ENCODE peak calls at places on chromosomes 16 and 17, in nine cellular contexts. One of them, this sample, is unnamed.

GRCh38 chr17:76383645-76384221 is 676 bp upstream of the SPHK1 start:
- DNase-seq in ascending aorta: peak
- DNase-seq in NCI-H345: peak
- DNase-seq in neural progenitor cell: peak
- DNase-seq in anterior cingulate cortex: no peak
- DNase-seq in stimulated activated CD8-positive, alpha-beta memory T cell treated with anti-CD3 and anti-CD28 coated beads, Interleukin-4, amount 100 ng/mL, for 48 hours: peak
- DNase-seq in NCI-H1930: no peak
- DNase-seq in cerebellar cortex: no peak
- DNase-seq in NCI-H69: peak
- DNase-seq in this sample: no peak

GRCh38 chr16:81198635-81199034 is 39.9 kb upstream of the BCO1 start:
- DNase-seq in ascending aorta: no peak
- DNase-seq in NCI-H345: no peak
- DNase-seq in neural progenitor cell: no peak
- DNase-seq in anterior cingulate cortex: no peak
- DNase-seq in stimulated activated CD8-positive, alpha-beta memory T cell treated with anti-CD3 and anti-CD28 coated beads, Interleukin-4, amount 100 ng/mL, for 48 hours: no peak
- DNase-seq in NCI-H1930: no peak
- DNase-seq in cerebellar cortex: peak
- DNase-seq in NCI-H69: no peak
- DNase-seq in this sample: peak

GRCh38 chr17:51813166-51813783 is 345.2 kb downstream of the CA10 start:
- DNase-seq in ascending aorta: no peak
- DNase-seq in NCI-H345: no peak
- DNase-seq in neural progenitor cell: no peak
- DNase-seq in anterior cingulate cortex: no peak
- DNase-seq in stimulated activated CD8-positive, alpha-beta memory T cell treated with anti-CD3 and anti-CD28 coated beads, Interleukin-4, amount 100 ng/mL, for 48 hours: no peak
- DNase-seq in NCI-H1930: no peak
- DNase-seq in cerebellar cortex: peak
- DNase-seq in NCI-H69: peak
- DNase-seq in this sample: no peak

GRCh38 chr17:10757067-10757466 is 27.2 kb upstream of the TMEM220 start:
- DNase-seq in ascending aorta: no peak
- DNase-seq in NCI-H345: no peak
- DNase-seq in neural progenitor cell: no peak
- DNase-seq in anterior cingulate cortex: no peak
- DNase-seq in stimulated activated CD8-positive, alpha-beta memory T cell treated with anti-CD3 and anti-CD28 coated beads, Interleukin-4, amount 100 ng/mL, for 48 hours: no peak
- DNase-seq in NCI-H1930: no peak
- DNase-seq in cerebellar cortex: no peak
- DNase-seq in NCI-H69: no peak
- DNase-seq in this sample: no peak

GRCh38 chr17:19723967-19724366 is 7.6 kb upstream of the SLC47A2 start:
- DNase-seq in ascending aorta: peak
- DNase-seq in NCI-H345: peak
- DNase-seq in neural progenitor cell: no peak
- DNase-seq in anterior cingulate cortex: no peak
- DNase-seq in stimulated activated CD8-positive, alpha-beta memory T cell treated with anti-CD3 and anti-CD28 coated beads, Interleukin-4, amount 100 ng/mL, for 48 hours: no peak
- DNase-seq in NCI-H1930: no peak
- DNase-seq in cerebellar cortex: no peak
- DNase-seq in NCI-H69: peak
- DNase-seq in this sample: no peak

GRCh38 chr17:2709173-2709661 is 2.3 kb downstream of the CLUH start:
- DNase-seq in ascending aorta: no peak
- DNase-seq in NCI-H345: no peak
- DNase-seq in neural progenitor cell: no peak
- DNase-seq in anterior cingulate cortex: no peak
- DNase-seq in stimulated activated CD8-positive, alpha-beta memory T cell treated with anti-CD3 and anti-CD28 coated beads, Interleukin-4, amount 100 ng/mL, for 48 hours: no peak
- DNase-seq in NCI-H1930: no peak
- DNase-seq in cerebellar cortex: no peak
- DNase-seq in NCI-H69: no peak
- DNase-seq in this sample: no peak

GRCh38 chr17:80660527-80661198 is 116.0 kb downstream of the RPTOR start:
- DNase-seq in ascending aorta: no peak
- DNase-seq in NCI-H345: no peak
- DNase-seq in neural progenitor cell: no peak
- DNase-seq in anterior cingulate cortex: no peak
- DNase-seq in stimulated activated CD8-positive, alpha-beta memory T cell treated with anti-CD3 and anti-CD28 coated beads, Interleukin-4, amount 100 ng/mL, for 48 hours: no peak
- DNase-seq in NCI-H1930: no peak
- DNase-seq in cerebellar cortex: no peak
- DNase-seq in NCI-H69: no peak
- DNase-seq in this sample: no peak

GRCh38 chr17:40311575-40311974 is 2.6 kb downstream of the RARA start:
- DNase-seq in ascending aorta: peak
- DNase-seq in NCI-H345: peak
- DNase-seq in neural progenitor cell: no peak
- DNase-seq in anterior cingulate cortex: no peak
- DNase-seq in stimulated activated CD8-positive, alpha-beta memory T cell treated with anti-CD3 and anti-CD28 coated beads, Interleukin-4, amount 100 ng/mL, for 48 hours: peak
- DNase-seq in NCI-H1930: no peak
- DNase-seq in cerebellar cortex: peak
- DNase-seq in NCI-H69: peak
- DNase-seq in this sample: no peak

GRCh38 chr17:73782641-73783381 is 138.6 kb upstream of the SDK2 start:
- DNase-seq in ascending aorta: no peak
- DNase-seq in NCI-H345: no peak
- DNase-seq in neural progenitor cell: peak
- DNase-seq in anterior cingulate cortex: no peak
- DNase-seq in stimulated activated CD8-positive, alpha-beta memory T cell treated with anti-CD3 and anti-CD28 coated beads, Interleukin-4, amount 100 ng/mL, for 48 hours: no peak
- DNase-seq in NCI-H1930: no peak
- DNase-seq in cerebellar cortex: no peak
- DNase-seq in NCI-H69: peak
- DNase-seq in this sample: no peak

GRCh38 chr17:21241564-21241963 is 11.6 kb downstream of the NATD1 start:
- DNase-seq in ascending aorta: no peak
- DNase-seq in NCI-H345: no peak
- DNase-seq in neural progenitor cell: no peak
- DNase-seq in anterior cingulate cortex: no peak
- DNase-seq in stimulated activated CD8-positive, alpha-beta memory T cell treated with anti-CD3 and anti-CD28 coated beads, Interleukin-4, amount 100 ng/mL, for 48 hours: no peak
- DNase-seq in NCI-H1930: no peak
- DNase-seq in cerebellar cortex: no peak
- DNase-seq in NCI-H69: no peak
- DNase-seq in this sample: no peak

GRCh38 chr16:25838724-25839186 is 147.0 kb downstream of the HS3ST4 start:
- DNase-seq in ascending aorta: no peak
- DNase-seq in NCI-H345: peak
- DNase-seq in neural progenitor cell: peak
- DNase-seq in anterior cingulate cortex: peak
- DNase-seq in stimulated activated CD8-positive, alpha-beta memory T cell treated with anti-CD3 and anti-CD28 coated beads, Interleukin-4, amount 100 ng/mL, for 48 hours: peak
- DNase-seq in NCI-H1930: peak
- DNase-seq in cerebellar cortex: peak
- DNase-seq in NCI-H69: peak
- DNase-seq in this sample: peak

GRCh38 chr16:84471966-84472365 is 32.5 kb downstream of the MEAK7 start:
- DNase-seq in ascending aorta: no peak
- DNase-seq in NCI-H345: no peak
- DNase-seq in neural progenitor cell: no peak
- DNase-seq in anterior cingulate cortex: no peak
- DNase-seq in stimulated activated CD8-positive, alpha-beta memory T cell treated with anti-CD3 and anti-CD28 coated beads, Interleukin-4, amount 100 ng/mL, for 48 hours: no peak
- DNase-seq in NCI-H1930: no peak
- DNase-seq in cerebellar cortex: no peak
- DNase-seq in NCI-H69: no peak
- DNase-seq in this sample: no peak

GRCh38 chr16:3190949-3191353 is 2.9 kb downstream of the OR1F1 start:
- DNase-seq in ascending aorta: no peak
- DNase-seq in NCI-H345: no peak
- DNase-seq in neural progenitor cell: peak
- DNase-seq in anterior cingulate cortex: no peak
- DNase-seq in stimulated activated CD8-positive, alpha-beta memory T cell treated with anti-CD3 and anti-CD28 coated beads, Interleukin-4, amount 100 ng/mL, for 48 hours: no peak
- DNase-seq in NCI-H1930: no peak
- DNase-seq in cerebellar cortex: no peak
- DNase-seq in NCI-H69: peak
- DNase-seq in this sample: no peak

GRCh38 chr17:82600731-82601446 is 47.4 kb downstream of the WDR45B start:
- DNase-seq in ascending aorta: no peak
- DNase-seq in NCI-H345: no peak
- DNase-seq in neural progenitor cell: no peak
- DNase-seq in anterior cingulate cortex: no peak
- DNase-seq in stimulated activated CD8-positive, alpha-beta memory T cell treated with anti-CD3 and anti-CD28 coated beads, Interleukin-4, amount 100 ng/mL, for 48 hours: no peak
- DNase-seq in NCI-H1930: no peak
- DNase-seq in cerebellar cortex: no peak
- DNase-seq in NCI-H69: no peak
- DNase-seq in this sample: no peak

GRCh38 chr17:32558997-32559650 is 72.3 kb downstream of the CDK5R1 start:
- DNase-seq in ascending aorta: no peak
- DNase-seq in NCI-H345: no peak
- DNase-seq in neural progenitor cell: no peak
- DNase-seq in anterior cingulate cortex: no peak
- DNase-seq in stimulated activated CD8-positive, alpha-beta memory T cell treated with anti-CD3 and anti-CD28 coated beads, Interleukin-4, amount 100 ng/mL, for 48 hours: no peak
- DNase-seq in NCI-H1930: no peak
- DNase-seq in cerebellar cortex: no peak
- DNase-seq in NCI-H69: no peak
- DNase-seq in this sample: no peak

GRCh38 chr17:79020631-79021301 is 3.2 kb upstream of the C1QTNF1 start:
- DNase-seq in ascending aorta: peak
- DNase-seq in NCI-H345: no peak
- DNase-seq in neural progenitor cell: no peak
- DNase-seq in anterior cingulate cortex: no peak
- DNase-seq in stimulated activated CD8-positive, alpha-beta memory T cell treated with anti-CD3 and anti-CD28 coated beads, Interleukin-4, amount 100 ng/mL, for 48 hours: no peak
- DNase-seq in NCI-H1930: no peak
- DNase-seq in cerebellar cortex: no peak
- DNase-seq in NCI-H69: no peak
- DNase-seq in this sample: no peak

GRCh38 chr16:58198739-58199411 is 969 bp upstream of the CSNK2A2 start:
- DNase-seq in ascending aorta: no peak
- DNase-seq in NCI-H345: no peak
- DNase-seq in neural progenitor cell: no peak
- DNase-seq in anterior cingulate cortex: no peak
- DNase-seq in stimulated activated CD8-positive, alpha-beta memory T cell treated with anti-CD3 and anti-CD28 coated beads, Interleukin-4, amount 100 ng/mL, for 48 hours: no peak
- DNase-seq in NCI-H1930: no peak
- DNase-seq in cerebellar cortex: peak
- DNase-seq in NCI-H69: no peak
- DNase-seq in this sample: no peak

GRCh38 chr16:10581507-10581906 is 1.1 kb upstream of the EMP2 start:
- DNase-seq in ascending aorta: no peak
- DNase-seq in NCI-H345: no peak
- DNase-seq in neural progenitor cell: no peak
- DNase-seq in anterior cingulate cortex: no peak
- DNase-seq in stimulated activated CD8-positive, alpha-beta memory T cell treated with anti-CD3 and anti-CD28 coated beads, Interleukin-4, amount 100 ng/mL, for 48 hours: no peak
- DNase-seq in NCI-H1930: no peak
- DNase-seq in cerebellar cortex: no peak
- DNase-seq in NCI-H69: no peak
- DNase-seq in this sample: no peak

GRCh38 chr16:58176608-58177346 is 21.1 kb downstream of the CSNK2A2 start:
- DNase-seq in ascending aorta: no peak
- DNase-seq in NCI-H345: no peak
- DNase-seq in neural progenitor cell: no peak
- DNase-seq in anterior cingulate cortex: no peak
- DNase-seq in stimulated activated CD8-positive, alpha-beta memory T cell treated with anti-CD3 and anti-CD28 coated beads, Interleukin-4, amount 100 ng/mL, for 48 hours: no peak
- DNase-seq in NCI-H1930: no peak
- DNase-seq in cerebellar cortex: no peak
- DNase-seq in NCI-H69: no peak
- DNase-seq in this sample: no peak

GRCh38 chr16:54236761-54237160 is 49.8 kb downstream of the IRX3 start:
- DNase-seq in ascending aorta: no peak
- DNase-seq in NCI-H345: no peak
- DNase-seq in neural progenitor cell: no peak
- DNase-seq in anterior cingulate cortex: no peak
- DNase-seq in stimulated activated CD8-positive, alpha-beta memory T cell treated with anti-CD3 and anti-CD28 coated beads, Interleukin-4, amount 100 ng/mL, for 48 hours: no peak
- DNase-seq in NCI-H1930: no peak
- DNase-seq in cerebellar cortex: no peak
- DNase-seq in NCI-H69: no peak
- DNase-seq in this sample: no peak

GRCh38 chr17:43118679-43119615 is 6.2 kb downstream of the BRCA1 start:
- DNase-seq in ascending aorta: no peak
- DNase-seq in NCI-H345: no peak
- DNase-seq in neural progenitor cell: no peak
- DNase-seq in anterior cingulate cortex: no peak
- DNase-seq in stimulated activated CD8-positive, alpha-beta memory T cell treated with anti-CD3 and anti-CD28 coated beads, Interleukin-4, amount 100 ng/mL, for 48 hours: no peak
- DNase-seq in NCI-H1930: no peak
- DNase-seq in cerebellar cortex: no peak
- DNase-seq in NCI-H69: no peak
- DNase-seq in this sample: no peak

GRCh38 chr17:82399030-82399429 is 19.1 kb upstream of the HEXD start:
- DNase-seq in ascending aorta: peak
- DNase-seq in NCI-H345: no peak
- DNase-seq in neural progenitor cell: no peak
- DNase-seq in anterior cingulate cortex: peak
- DNase-seq in stimulated activated CD8-positive, alpha-beta memory T cell treated with anti-CD3 and anti-CD28 coated beads, Interleukin-4, amount 100 ng/mL, for 48 hours: no peak
- DNase-seq in NCI-H1930: no peak
- DNase-seq in cerebellar cortex: no peak
- DNase-seq in NCI-H69: peak
- DNase-seq in this sample: peak

GRCh38 chr17:78839173-78839761 is 1.3 kb downstream of the USP36 start:
- DNase-seq in ascending aorta: no peak
- DNase-seq in NCI-H345: no peak
- DNase-seq in neural progenitor cell: no peak
- DNase-seq in anterior cingulate cortex: no peak
- DNase-seq in stimulated activated CD8-positive, alpha-beta memory T cell treated with anti-CD3 and anti-CD28 coated beads, Interleukin-4, amount 100 ng/mL, for 48 hours: no peak
- DNase-seq in NCI-H1930: no peak
- DNase-seq in cerebellar cortex: no peak
- DNase-seq in NCI-H69: no peak
- DNase-seq in this sample: no peak

GRCh38 chr16:22077700-22078313 is 14.5 kb upstream of the VWA3A start:
- DNase-seq in ascending aorta: peak
- DNase-seq in NCI-H345: peak
- DNase-seq in neural progenitor cell: peak
- DNase-seq in anterior cingulate cortex: no peak
- DNase-seq in stimulated activated CD8-positive, alpha-beta memory T cell treated with anti-CD3 and anti-CD28 coated beads, Interleukin-4, amount 100 ng/mL, for 48 hours: peak
- DNase-seq in NCI-H1930: peak
- DNase-seq in cerebellar cortex: peak
- DNase-seq in NCI-H69: peak
- DNase-seq in this sample: no peak

GRCh38 chr17:82923366-82924113 is 83.7 kb upstream of the ZNF750 start:
- DNase-seq in ascending aorta: no peak
- DNase-seq in NCI-H345: peak
- DNase-seq in neural progenitor cell: no peak
- DNase-seq in anterior cingulate cortex: no peak
- DNase-seq in stimulated activated CD8-positive, alpha-beta memory T cell treated with anti-CD3 and anti-CD28 coated beads, Interleukin-4, amount 100 ng/mL, for 48 hours: no peak
- DNase-seq in NCI-H1930: no peak
- DNase-seq in cerebellar cortex: no peak
- DNase-seq in NCI-H69: peak
- DNase-seq in this sample: no peak

GRCh38 chr17:75047398-75048098 is 523 bp downstream of the KCTD2 start:
- DNase-seq in ascending aorta: peak
- DNase-seq in NCI-H345: peak
- DNase-seq in neural progenitor cell: peak
- DNase-seq in anterior cingulate cortex: peak
- DNase-seq in stimulated activated CD8-positive, alpha-beta memory T cell treated with anti-CD3 and anti-CD28 coated beads, Interleukin-4, amount 100 ng/mL, for 48 hours: peak
- DNase-seq in NCI-H1930: peak
- DNase-seq in cerebellar cortex: peak
- DNase-seq in NCI-H69: peak
- DNase-seq in this sample: no peak

GRCh38 chr17:66533572-66533971 is 231.2 kb downstream of the PRKCA start:
- DNase-seq in ascending aorta: no peak
- DNase-seq in NCI-H345: no peak
- DNase-seq in neural progenitor cell: peak
- DNase-seq in anterior cingulate cortex: peak
- DNase-seq in stimulated activated CD8-positive, alpha-beta memory T cell treated with anti-CD3 and anti-CD28 coated beads, Interleukin-4, amount 100 ng/mL, for 48 hours: no peak
- DNase-seq in NCI-H1930: no peak
- DNase-seq in cerebellar cortex: peak
- DNase-seq in NCI-H69: no peak
- DNase-seq in this sample: no peak

GRCh38 chr16:54050281-54051210 is 236.0 kb downstream of the IRX3 start:
- DNase-seq in ascending aorta: no peak
- DNase-seq in NCI-H345: no peak
- DNase-seq in neural progenitor cell: peak
- DNase-seq in anterior cingulate cortex: no peak
- DNase-seq in stimulated activated CD8-positive, alpha-beta memory T cell treated with anti-CD3 and anti-CD28 coated beads, Interleukin-4, amount 100 ng/mL, for 48 hours: no peak
- DNase-seq in NCI-H1930: no peak
- DNase-seq in cerebellar cortex: no peak
- DNase-seq in NCI-H69: peak
- DNase-seq in this sample: no peak